ENCODE peak calls at places on chromosomes 16 and 17, in ten cellular contexts. J is PC-9; I is CD8-positive, alpha-beta T cell; T is trophoblast cell; N is cardiac muscle cell; F is OCI-LY7; A is PC-3; B is kidney; Y is kidney epithelial cell; G is astrocyte of the spinal cord. S is an unnamed sample.

GRCh38 chr16:52298769-52299168 is 248.2 kb downstream of the TOX3 start:
- DNase-seq in N (no peak), G (no peak), B (no peak), Y (no peak), A (no peak), T (no peak), J (no peak), I (no peak), F (no peak), S (no peak)

GRCh38 chr17:47821031-47821423 is 567 bp downstream of the OSBPL7 start:
- DNase-seq in B (no peak), A (no peak), J (no peak), I (no peak), T (no peak), N (no peak), G (no peak), F (no peak), Y (no peak), S (no peak)

GRCh38 chr17:80146121-80147034 is 550 bp downstream of the EIF4A3 start:
- DNase-seq in Y (no peak), N (peak; percentile 32), A (peak; percentile 20), J (no peak), B (no peak), F (peak; percentile 71), I (peak; percentile 49), T (no peak), G (no peak), S (peak; percentile 43)

GRCh38 chr17:7183433-7184090 is 4.4 kb upstream of the ASGR1 start:
- DNase-seq in I (no peak), G (no peak), B (no peak), F (no peak), J (no peak), Y (no peak), T (no peak), N (no peak), A (no peak), S (no peak)

GRCh38 chr16:53052519-53053501 is at the start of gene CHD9NB:
- DNase-seq in N (no peak), B (peak; percentile 68), Y (peak; percentile 92), F (no peak), G (peak; percentile 82), A (peak; percentile 71), I (no peak), J (peak; percentile 87), T (peak; percentile 27), S (peak; percentile 91)

GRCh38 chr16:87780385-87780989 is 14.7 kb upstream of the KLHDC4 start:
- DNase-seq in Y (no peak), A (no peak), G (no peak), I (peak; percentile 62), F (peak; percentile 79), N (no peak), J (no peak), T (no peak), B (no peak), S (peak; percentile 27)

GRCh38 chr17:7241047-7241733 is 1.1 kb downstream of the GABARAP start:
- DNase-seq in J (no peak), N (no peak), G (no peak), I (no peak), A (no peak), T (no peak), B (no peak), Y (no peak), F (no peak), S (no peak)

GRCh38 chr17:81944858-81945257 is 2.2 kb downstream of the MYADML2 start:
- DNase-seq in Y (no peak), F (no peak), T (no peak), N (no peak), A (no peak), G (no peak), B (no peak), J (no peak), I (no peak), S (no peak)

GRCh38 chr17:1298616-1299015 is 19.2 kb downstream of the TRARG1 start:
- DNase-seq in A (no peak), N (peak; percentile 40), T (no peak), Y (no peak), F (no peak), I (peak; percentile 64), B (no peak), G (no peak), J (no peak), S (no peak)

GRCh38 chr16:6510261-6510660 is 822.4 kb upstream of the RBFOX1 start:
- DNase-seq in G (no peak), I (no peak), N (no peak), Y (no peak), A (no peak), F (no peak), B (no peak), T (no peak), J (no peak), S (no peak)

GRCh38 chr16:66515543-66516171 is 34.3 kb downstream of the TK2 start:
- DNase-seq in T (peak; percentile 77), J (no peak), I (no peak), N (no peak), Y (no peak), A (peak; percentile 19), B (no peak), G (peak; percentile 69), F (peak; percentile 35), S (peak; percentile 40)

GRCh38 chr16:59698341-59698979 is 964.3 kb upstream of the GOT2 start:
- DNase-seq in A (peak; percentile 19), N (no peak), I (no peak), Y (no peak), G (peak; percentile 58), B (no peak), J (no peak), T (no peak), F (no peak), S (peak; percentile 2)

GRCh38 chr17:1965556-1966273 is 59.4 kb downstream of the RTN4RL1 start:
- DNase-seq in G (no peak), J (no peak), T (peak; percentile 78), B (peak; percentile 52), N (no peak), I (no peak), Y (no peak), A (no peak), F (no peak), S (no peak)

GRCh38 chr17:79949646-79950292 is 85.9 kb downstream of the TBC1D16 start:
- DNase-seq in B (peak; percentile 39), J (no peak), G (no peak), F (no peak), Y (no peak), A (no peak), N (no peak), I (no peak), T (no peak), S (no peak)

GRCh38 chr17:15981208-15981607 is 18.3 kb downstream of the ZSWIM7 start:
- DNase-seq in N (no peak), J (peak; percentile 93), G (no peak), Y (no peak), T (no peak), F (peak; percentile 10), A (peak; percentile 40), B (no peak), I (no peak), S (no peak)

GRCh38 chr17:81027591-81028505 is 7.1 kb upstream of the BAIAP2 start:
- DNase-seq in I (no peak), T (no peak), F (no peak), Y (no peak), J (no peak), B (peak; percentile 74), A (peak; percentile 25), N (no peak), G (no peak), S (no peak)

GRCh38 chr16:1774456-1774795 is 1.5 kb upstream of the MRPS34 start:
- DNase-seq in N (no peak), I (no peak), B (no peak), J (no peak), F (no peak), T (no peak), A (no peak), G (no peak), Y (no peak), S (no peak)
- H3K4me3 ChIP-seq in N (peak overlapping the region; percentile 59), I (no peak overlapping the region), B (peak overlapping the region; percentile 76), J (peak overlapping the region; percentile 77), F (peak overlapping the region; percentile 98), T (no peak overlapping the region), A (peak overlapping the region; percentile 86), G (peak overlapping the region; percentile 72), Y (peak overlapping the region; percentile 92), S (peak overlapping the region; percentile 81)

DNA sequence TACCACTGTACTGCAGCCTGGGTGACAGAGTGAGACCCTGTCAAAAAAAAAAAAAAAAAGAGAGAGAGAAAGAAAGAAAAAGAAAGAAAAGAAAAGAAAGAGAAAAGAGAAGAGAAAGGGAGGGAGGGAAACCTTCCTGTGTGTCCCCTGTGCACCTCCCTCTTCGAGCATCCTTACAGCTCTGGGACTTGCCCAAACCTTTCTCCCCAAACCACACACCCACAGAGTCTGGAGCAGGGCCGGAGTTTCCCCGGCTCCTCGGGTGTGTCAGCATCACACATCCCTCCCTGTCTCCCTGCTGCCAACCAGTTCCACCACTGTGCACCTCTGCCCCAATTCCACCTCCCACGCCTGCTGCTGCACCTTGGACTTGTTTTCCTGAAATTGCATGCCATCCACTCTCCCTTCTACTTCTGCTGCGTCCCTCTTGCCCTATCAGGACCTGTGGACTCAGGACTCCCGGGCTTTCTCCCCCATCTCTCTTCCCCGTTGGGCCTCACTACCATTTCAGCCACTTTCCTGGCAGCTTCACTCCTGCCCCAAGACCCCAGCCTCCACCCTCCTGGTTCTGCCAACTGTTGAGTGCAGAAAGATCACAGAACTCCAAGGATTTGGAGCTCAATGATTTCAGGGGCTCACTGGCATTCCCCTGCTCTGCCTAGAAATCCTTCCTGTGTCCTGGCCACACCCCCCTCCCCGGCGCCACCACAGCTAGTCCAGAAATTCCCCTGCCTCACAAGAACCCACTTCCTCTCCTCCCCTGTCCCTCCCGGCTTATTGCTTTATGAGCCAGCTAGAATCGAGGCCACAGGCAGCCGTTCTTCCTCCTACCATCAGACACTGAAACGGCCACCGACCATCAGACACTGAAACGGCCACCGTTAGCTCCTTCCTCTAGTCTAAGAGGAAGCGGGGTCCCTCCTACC is 3.7 kb upstream of the CDK3 start:
- DNase-seq in N (peak; percentile 32), A (peak; percentile 90), Y (peak; percentile 38), T (peak; percentile 95), F (peak; percentile 32), G (peak; percentile 44), I (no peak), J (peak; percentile 80), B (peak; percentile 66), S (peak; percentile 58)
- H3K4me3 ChIP-seq in N (no peak overlapping the region), A (peak overlapping the region; percentile 61), Y (no peak overlapping the region), T (no peak overlapping the region), F (no peak overlapping the region), G (no peak overlapping the region), I (no peak overlapping the region), J (peak overlapping the region; percentile 43), B (no peak overlapping the region), S (no peak overlapping the region)

GRCh38 chr16:57446530-57447141 is 549 bp downstream of the CIAPIN1 start:
- DNase-seq in Y (no peak), F (peak; percentile 62), G (peak; percentile 23), T (no peak), I (no peak), B (peak; percentile 79), A (peak; percentile 16), J (peak; percentile 46), N (no peak), S (peak; percentile 17)
- H3K4me3 ChIP-seq in Y (peak overlapping the region; percentile 92), F (peak overlapping the region; percentile 96), G (peak overlapping the region; percentile 91), T (peak overlapping the region; percentile 83), I (peak overlapping the region; percentile 96), B (peak overlapping the region; percentile 98), A (peak overlapping the region; percentile 98), J (peak overlapping the region; percentile 87), N (peak overlapping the region; percentile 83), S (peak overlapping the region; percentile 93)

DNA sequence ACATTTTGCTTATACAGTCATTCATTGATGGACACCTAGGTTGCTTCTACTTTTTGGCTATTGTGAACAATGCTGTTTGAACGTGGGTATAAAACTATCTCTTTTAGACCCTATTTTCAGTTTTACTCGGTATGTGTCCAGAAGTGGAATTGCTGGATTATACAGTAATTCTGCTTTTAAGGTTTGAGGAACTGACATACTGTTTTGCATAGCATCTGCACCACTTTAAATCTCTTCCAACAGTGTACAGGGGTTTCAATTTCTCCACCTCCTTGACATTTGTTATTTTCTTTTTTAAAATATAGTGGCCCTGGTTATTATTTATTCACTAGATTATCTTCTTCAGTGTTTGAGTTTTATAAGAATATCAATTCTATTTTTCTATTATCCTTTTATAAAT is 116.9 kb downstream of the USP22 start:
- DNase-seq in N (no peak), T (no peak), F (no peak), A (no peak), I (no peak), G (no peak), B (no peak), J (no peak), Y (no peak), S (no peak)
- H3K4me3 ChIP-seq in N (no peak overlapping the region), T (no peak overlapping the region), F (no peak overlapping the region), A (no peak overlapping the region), I (no peak overlapping the region), G (no peak overlapping the region), B (no peak overlapping the region), J (no peak overlapping the region), Y (no peak overlapping the region), S (no peak overlapping the region)

S was measured in fibroblast of villous mesenchyme.